ENCODE peak calls at places on chromosomes 6 and 20, in four cellular contexts. One of them, this sample, is unnamed.

GRCh38 chr6:129701721-129702455 is 8.1 kb downstream of the ARHGAP18 start:
- DNase-seq in hepatocyte: no peak
- DNase-seq in CD14-positive monocyte: no peak
- DNase-seq in T-helper 1 cell: no peak
- DNase-seq in this sample: no peak

GRCh38 chr6:17503051-17503450 is 97.1 kb upstream of the FAM8A1 start:
- DNase-seq in hepatocyte: no peak
- DNase-seq in T-helper 1 cell: no peak
- DNase-seq in CD14-positive monocyte: no peak
- DNase-seq in this sample: no peak

GRCh38 chr6:4819706-4820283 is 43.6 kb downstream of the CDYL start:
- DNase-seq in CD14-positive monocyte: no peak
- DNase-seq in T-helper 1 cell: no peak
- DNase-seq in hepatocyte: no peak
- DNase-seq in this sample: no peak

GRCh38 chr6:139240161-139241010 is 51.4 kb downstream of the TXLNB start:
- DNase-seq in T-helper 1 cell: no peak
- DNase-seq in CD14-positive monocyte: no peak
- DNase-seq in hepatocyte: peak
- DNase-seq in this sample: no peak

GRCh38 chr20:6162239-6162638 is 39.4 kb upstream of the FERMT1 start:
- DNase-seq in hepatocyte: no peak
- DNase-seq in T-helper 1 cell: no peak
- DNase-seq in CD14-positive monocyte: no peak
- DNase-seq in this sample: no peak

GRCh38 chr6:79813143-79813542 is 134.2 kb downstream of the ELOVL4 start:
- DNase-seq in hepatocyte: no peak
- DNase-seq in T-helper 1 cell: no peak
- DNase-seq in CD14-positive monocyte: no peak
- DNase-seq in this sample: no peak

GRCh38 chr6:15874821-15875220 is 212.0 kb upstream of the DTNBP1 start:
- DNase-seq in hepatocyte: no peak
- DNase-seq in CD14-positive monocyte: no peak
- DNase-seq in T-helper 1 cell: no peak
- DNase-seq in this sample: no peak

GRCh38 chr6:157223486-157223885 is 99.8 kb downstream of the TMEM242 start:
- DNase-seq in hepatocyte: no peak
- DNase-seq in CD14-positive monocyte: no peak
- DNase-seq in T-helper 1 cell: no peak
- DNase-seq in this sample: no peak

GRCh38 chr6:39824030-39824926 is 32.1 kb downstream of the DAAM2 start:
- DNase-seq in T-helper 1 cell: no peak
- DNase-seq in hepatocyte: no peak
- DNase-seq in CD14-positive monocyte: no peak
- DNase-seq in this sample: no peak

GRCh38 chr6:107642348-107643347 is 152.7 kb downstream of the SOBP start:
- DNase-seq in hepatocyte: no peak
- DNase-seq in T-helper 1 cell: no peak
- DNase-seq in CD14-positive monocyte: no peak
- DNase-seq in this sample: peak

GRCh38 chr6:169898788-169899480 is 147.5 kb downstream of the ERMARD start:
- DNase-seq in CD14-positive monocyte: no peak
- DNase-seq in hepatocyte: no peak
- DNase-seq in T-helper 1 cell: no peak
- DNase-seq in this sample: no peak

GRCh38 chr20:36777152-36777551 is 3.6 kb upstream of the DSN1 start:
- DNase-seq in T-helper 1 cell: no peak
- DNase-seq in CD14-positive monocyte: no peak
- DNase-seq in hepatocyte: no peak
- DNase-seq in this sample: no peak

GRCh38 chr20:58584881-58585752 is 66.0 kb upstream of the STX16 start:
- DNase-seq in CD14-positive monocyte: no peak
- DNase-seq in hepatocyte: no peak
- DNase-seq in T-helper 1 cell: no peak
- DNase-seq in this sample: no peak

GRCh38 chr20:37357481-37358365 is 11.8 kb downstream of the SRC start:
- DNase-seq in T-helper 1 cell: no peak
- DNase-seq in hepatocyte: no peak
- DNase-seq in CD14-positive monocyte: peak
- DNase-seq in this sample: peak

GRCh38 chr20:40564997-40565680 is 123.9 kb downstream of the MAFB start:
- DNase-seq in T-helper 1 cell: no peak
- DNase-seq in hepatocyte: peak
- DNase-seq in CD14-positive monocyte: peak
- DNase-seq in this sample: no peak

GRCh38 chr6:75943381-75943780 is 129.1 kb downstream of the IMPG1 start:
- DNase-seq in hepatocyte: no peak
- DNase-seq in T-helper 1 cell: no peak
- DNase-seq in CD14-positive monocyte: no peak
- DNase-seq in this sample: no peak

GRCh38 chr6:7624781-7625710 is 35.0 kb downstream of the SNRNP48 start:
- DNase-seq in CD14-positive monocyte: no peak
- DNase-seq in T-helper 1 cell: no peak
- DNase-seq in hepatocyte: no peak
- DNase-seq in this sample: no peak

GRCh38 chr6:23213193-23213592 is 643.8 kb downstream of the HDGFL1 start:
- DNase-seq in hepatocyte: no peak
- DNase-seq in CD14-positive monocyte: no peak
- DNase-seq in T-helper 1 cell: no peak
- DNase-seq in this sample: no peak

GRCh38 chr6:131997450-131998153 is 46.4 kb upstream of the CCN2 start:
- DNase-seq in hepatocyte: no peak
- DNase-seq in CD14-positive monocyte: no peak
- DNase-seq in T-helper 1 cell: no peak
- DNase-seq in this sample: no peak

GRCh38 chr6:6891074-6891754 is 216.5 kb upstream of the RREB1 start:
- DNase-seq in CD14-positive monocyte: no peak
- DNase-seq in T-helper 1 cell: no peak
- DNase-seq in hepatocyte: peak
- DNase-seq in this sample: no peak

GRCh38 chr6:161660666-161661571 is 387.1 kb upstream of the AGPAT4 start:
- DNase-seq in T-helper 1 cell: no peak
- DNase-seq in hepatocyte: no peak
- DNase-seq in CD14-positive monocyte: no peak
- DNase-seq in this sample: peak

GRCh38 chr20:24332956-24333355 is 136.5 kb upstream of the SYNDIG1 start:
- DNase-seq in hepatocyte: no peak
- DNase-seq in CD14-positive monocyte: no peak
- DNase-seq in T-helper 1 cell: no peak
- DNase-seq in this sample: no peak

GRCh38 chr6:146813554-146813953 is 214.8 kb downstream of the ADGB start:
- DNase-seq in CD14-positive monocyte: no peak
- DNase-seq in hepatocyte: no peak
- DNase-seq in T-helper 1 cell: no peak
- DNase-seq in this sample: no peak

This sample was measured in Karpas-422.